ENCODE peak calls at places on chromosomes 3 and 15, in seven cellular contexts. B is HL-60, S is sigmoid colon, Z is neural crest cell, R is tibial nerve, Y is AG09309, G is suprapubic skin. V is an unnamed sample.

GRCh38 chr3:37229291-37229690 is 54.9 kb upstream of the LRRFIP2 start:
- DNase-seq in R (no peak), Z (no peak), Y (no peak), S (no peak), G (no peak), B (no peak), V (no peak)

GRCh38 chr15:92118162-92118935 is 264.8 kb downstream of the SLCO3A1 start:
- DNase-seq in Z (no peak), B (no peak), S (peak; percentile 35), G (no peak), Y (peak; percentile 47), R (no peak), V (peak; percentile 39)

GRCh38 chr15:88834211-88834812 is 31.1 kb downstream of the ACAN start:
- DNase-seq in R (peak; percentile 67), B (no peak), G (no peak), Y (peak; percentile 16), S (no peak), Z (peak; percentile 49), V (peak; percentile 27)

GRCh38 chr3:189144645-189145044 is 27.1 kb upstream of the TPRG1 start:
- DNase-seq in Y (no peak), B (peak; percentile 27), S (no peak), Z (no peak), R (peak; percentile 26), G (no peak), V (peak; percentile 80)

GRCh38 chr3:146187334-146187950 is 26.5 kb upstream of the PLOD2 start:
- DNase-seq in G (no peak), R (peak; percentile 30), Y (no peak), Z (peak; percentile 18), S (no peak), B (no peak), V (peak; percentile 55)

GRCh38 chr3:111103807-111104206 is 32.2 kb downstream of the NECTIN3 start:
- DNase-seq in Z (no peak), B (no peak), R (no peak), G (no peak), S (no peak), Y (no peak), V (peak; percentile 18)

GRCh38 chr3:71444028-71444860 is 139.3 kb downstream of the FOXP1 start:
- DNase-seq in R (peak; percentile 39), Z (no peak), B (peak; percentile 65), Y (no peak), G (no peak), S (no peak), V (peak; percentile 98)

GRCh38 chr3:9384141-9384828 is 13.1 kb upstream of the SETD5 start:
- DNase-seq in S (no peak), B (no peak), Z (no peak), Y (no peak), G (no peak), R (no peak), V (peak; percentile 50)

GRCh38 chr3:173892547-173892946 is 495.0 kb downstream of the NLGN1 start:
- DNase-seq in S (no peak), Y (no peak), R (no peak), G (no peak), Z (no peak), B (no peak), V (peak; percentile 83)

GRCh38 chr3:195854628-195855300 is 43.0 kb upstream of the MUC4 start:
- DNase-seq in S (no peak), B (no peak), Z (no peak), Y (no peak), G (no peak), R (no peak), V (peak; percentile 34)

GRCh38 chr3:195853930-195854478 is 42.3 kb upstream of the MUC4 start:
- DNase-seq in R (no peak), Y (no peak), B (no peak), G (no peak), Z (no peak), S (no peak), V (no peak)

GRCh38 chr3:195855471-195856409 is 44.0 kb upstream of the MUC4 start:
- DNase-seq in B (no peak), Y (no peak), R (no peak), G (no peak), Z (no peak), S (no peak), V (peak; percentile 59)

GRCh38 chr3:195859061-195859845 is 47.5 kb upstream of the MUC4 start:
- DNase-seq in Y (no peak), B (peak; percentile 24), R (peak; percentile 91), S (peak; percentile 83), Z (peak; percentile 85), G (peak; percentile 90), V (peak; percentile 65)

DNA sequence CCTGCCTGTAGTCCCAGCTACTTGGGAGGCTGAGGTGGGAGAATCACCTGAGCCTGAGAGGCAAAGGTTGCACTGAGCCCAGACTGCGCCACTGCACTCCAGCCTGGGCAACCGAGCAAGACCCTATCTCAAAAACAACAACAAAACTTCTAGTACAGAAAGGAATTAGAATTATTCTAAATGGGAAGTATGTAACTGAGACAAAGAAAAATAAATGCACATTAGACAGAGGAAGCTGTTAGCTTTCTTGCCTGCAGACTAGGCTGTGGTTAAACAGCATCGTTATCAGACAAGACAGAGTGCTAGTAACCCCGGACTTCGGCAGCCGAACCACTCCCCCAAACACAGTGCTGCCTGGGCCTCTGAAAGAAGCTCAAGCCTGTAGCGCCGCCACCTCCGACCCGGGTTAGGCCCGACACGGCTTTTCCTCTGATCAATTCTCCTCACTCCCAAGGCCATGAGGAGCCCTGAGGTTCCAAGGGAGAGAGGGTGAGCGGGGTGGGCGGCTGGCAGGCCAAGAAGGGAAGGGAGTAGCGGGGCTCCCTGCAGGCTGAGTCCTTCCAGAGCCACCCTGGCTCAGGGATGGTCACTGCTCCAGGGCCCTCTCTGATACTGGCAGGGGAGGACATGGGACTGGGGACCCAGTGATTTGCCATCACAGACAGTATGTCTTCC is 44.8 kb upstream of the MUC4 start:
- DNase-seq in B (no peak), G (no peak), Z (no peak), Y (no peak), S (no peak), R (no peak), V (no peak)
- TF ChIP-seq CTCF in B (no peak), G (no peak), Z (no peak), Y (no peak), S (no peak), R (no peak), V (no peak)

DNA sequence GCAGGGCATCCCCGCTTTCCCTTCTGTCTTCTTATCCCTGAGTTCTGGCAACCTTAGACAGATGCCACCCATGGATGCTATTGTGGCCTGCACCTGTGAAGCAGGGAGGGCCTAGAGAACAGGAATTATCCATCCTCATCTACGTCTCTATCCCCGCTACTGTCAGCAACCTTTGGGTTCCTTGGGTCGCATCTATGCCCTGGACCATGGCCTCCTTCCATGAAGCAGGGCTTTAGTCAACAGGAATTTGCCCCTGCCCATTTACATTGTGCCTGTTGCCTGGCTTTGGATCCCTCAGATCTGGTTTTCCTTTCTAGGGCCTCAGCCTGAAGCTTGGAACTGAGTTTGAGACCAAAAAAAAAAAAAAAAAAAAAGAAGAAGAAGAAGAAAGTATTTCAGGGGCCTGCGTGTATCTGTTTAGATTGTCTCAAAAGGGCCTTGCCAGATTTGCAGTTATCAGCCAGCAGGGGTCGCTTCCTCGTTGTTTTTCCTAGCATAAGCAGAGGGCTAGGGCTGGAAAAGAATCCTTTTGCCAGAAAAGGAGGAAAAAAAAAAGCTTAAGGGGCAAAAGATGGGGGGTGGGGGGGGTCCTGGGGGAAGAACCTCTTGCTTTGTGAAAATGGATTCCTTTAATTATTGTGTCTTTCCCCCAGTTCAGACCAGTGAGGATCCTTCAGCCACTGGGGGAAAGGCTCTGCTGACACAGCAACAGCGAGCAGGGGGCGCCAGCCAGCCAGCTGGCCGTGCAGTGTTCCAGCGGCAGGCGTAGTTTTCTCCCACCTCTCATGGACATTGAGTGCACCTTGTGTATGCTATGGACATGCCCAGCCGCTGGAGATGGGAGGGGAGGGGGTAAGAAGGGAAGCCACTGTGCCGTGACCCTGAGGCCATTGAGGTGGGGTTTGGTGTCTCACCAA is 65.7 kb upstream of the ALDH1L1 start:
- DNase-seq in G (no peak), B (no peak), R (peak; percentile 70), Y (peak; percentile 11), Z (peak; percentile 48), S (peak; percentile 82), V (peak; percentile 61)
- TF ChIP-seq CTCF in G (no peak), B (peak; percentile 31), R (peak; percentile 54), Y (peak; percentile 69), Z (peak; percentile 64), S (peak; percentile 57), V (peak; percentile 68)

GRCh38 chr15:33158359-33158758 is 36.2 kb downstream of the FMN1 start:
- DNase-seq in Y (no peak), R (peak; percentile 48), Z (no peak), G (no peak), B (peak; percentile 68), S (no peak), V (no peak)

GRCh38 chr15:33157636-33158035 is 36.9 kb downstream of the FMN1 start:
- DNase-seq in S (no peak), B (peak; percentile 26), G (no peak), Z (no peak), R (no peak), Y (no peak), V (no peak)

GRCh38 chr15:33160581-33161165 is 33.8 kb downstream of the FMN1 start:
- DNase-seq in G (no peak), Z (no peak), S (no peak), B (no peak), R (no peak), Y (no peak), V (no peak)

GRCh38 chr15:33161209-33161608 is 33.3 kb downstream of the FMN1 start:
- DNase-seq in B (no peak), Z (no peak), Y (no peak), G (no peak), R (no peak), S (no peak), V (no peak)

DNA sequence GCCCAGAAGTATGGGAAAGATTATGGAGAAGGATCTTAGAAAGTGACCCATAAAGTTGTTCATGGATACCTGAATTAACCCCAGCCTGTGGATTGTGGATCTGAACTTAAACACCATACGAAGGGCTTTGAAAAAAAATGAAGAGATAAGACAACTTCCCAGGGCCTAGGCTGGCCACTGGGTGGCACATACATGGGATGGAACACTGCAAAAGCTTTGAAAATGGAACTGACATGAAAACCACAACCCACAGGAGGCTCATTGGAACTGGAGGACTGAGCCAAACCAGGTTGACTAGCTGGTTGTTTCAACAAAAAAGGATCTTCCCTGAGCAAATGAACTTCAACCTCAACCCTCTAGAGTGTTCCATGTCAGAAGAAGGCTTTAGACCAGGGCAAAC is 34.5 kb downstream of the FMN1 start:
- DNase-seq in R (no peak), B (no peak), G (no peak), Y (no peak), S (no peak), Z (no peak), V (no peak)
- TF ChIP-seq CTCF in R (no peak), B (no peak), G (no peak), Y (no peak), S (no peak), Z (peak; percentile 12), V (no peak)

DNA sequence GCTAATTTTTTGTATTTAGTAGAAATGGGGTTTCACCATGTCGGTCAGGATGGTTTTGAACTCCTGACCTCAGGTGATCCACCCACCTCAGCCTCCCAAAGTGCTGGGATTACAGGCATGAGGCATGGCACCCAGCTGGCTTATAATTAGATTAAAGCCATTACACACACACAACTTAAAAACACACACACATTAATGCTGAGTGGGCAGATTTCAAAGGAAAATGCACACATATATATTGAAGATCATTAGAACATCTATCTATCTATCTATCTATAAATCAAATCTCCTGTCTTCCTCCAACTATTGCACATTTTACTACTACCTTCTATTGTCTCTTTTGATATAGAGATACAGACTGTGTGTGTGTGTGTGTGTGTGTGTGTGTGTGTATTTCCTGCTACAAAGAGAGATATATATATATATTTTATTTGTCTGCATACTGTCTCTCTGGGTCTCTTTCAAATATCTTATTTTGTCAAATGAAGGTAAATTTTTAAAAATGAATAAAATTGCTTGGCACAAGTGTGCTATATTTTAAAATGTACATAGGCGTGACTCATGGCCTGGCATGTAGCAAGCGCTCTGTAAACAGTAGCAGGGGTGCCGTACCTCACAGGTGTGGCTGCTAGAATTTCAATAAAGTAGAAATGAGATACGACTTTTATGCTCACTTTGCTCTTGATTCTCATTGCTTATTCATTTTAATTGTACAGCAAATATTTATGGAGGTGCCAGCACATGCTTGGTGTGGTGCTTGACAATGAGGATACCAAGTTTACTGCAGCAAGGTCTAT is 655.8 kb downstream of the AGBL1 start:
- DNase-seq in S (no peak), R (no peak), B (no peak), Y (no peak), Z (no peak), G (no peak), V (peak; percentile 66)
- TF ChIP-seq CTCF in S (no peak), R (no peak), B (no peak), Y (no peak), Z (no peak), G (no peak), V (no peak)

V was measured in epithelial cell of esophagus.